ENCODE peak calls at places on chromosomes 11 and 22, in four cellular contexts. R is IMR-90, H is heart left ventricle, T is body of pancreas. J is an unnamed sample.

GRCh38 chr22:40525250-40525884 is 111.2 kb downstream of the MRTFA start:
- DNase-seq in R (peak), H (no peak), T (peak), J (peak)

GRCh38 chr11:115939104-115939503 is 434.9 kb upstream of the CADM1 start:
- DNase-seq in R (peak), H (no peak), T (no peak), J (no peak)

GRCh38 chr22:37428649-37429586 is 1.6 kb upstream of the ELFN2 start:
- DNase-seq in R (peak), H (no peak), T (no peak), J (peak)

GRCh38 chr22:37448521-37449150 is 21.4 kb upstream of the ELFN2 start:
- DNase-seq in R (no peak), H (no peak), T (no peak), J (no peak)

GRCh38 chr22:31020334-31020733 is 51.3 kb downstream of the TUG1 start:
- DNase-seq in R (no peak), H (no peak), T (no peak), J (no peak)

GRCh38 chr22:43515411-43515810 is 103.6 kb downstream of the MPPED1 start:
- DNase-seq in R (no peak), H (no peak), T (no peak), J (no peak)

GRCh38 chr11:86722041-86722440 is 49.6 kb upstream of the ME3 start:
- DNase-seq in R (peak), H (no peak), T (no peak), J (no peak)

GRCh38 chr22:22235564-22235963 is 9.0 kb upstream of the VPREB1 start:
- DNase-seq in R (no peak), H (no peak), T (peak), J (peak)

GRCh38 chr22:49925525-49926128 is 7.2 kb downstream of the CRELD2 start:
- DNase-seq in R (no peak), H (no peak), T (no peak), J (no peak)

GRCh38 chr11:31655483-31655882 is 145.9 kb downstream of the ELP4 start:
- DNase-seq in R (peak), H (no peak), T (no peak), J (no peak)

GRCh38 chr11:62456630-62457029 is 37.8 kb downstream of the SCGB1A1 start:
- DNase-seq in R (no peak), H (no peak), T (no peak), J (no peak)

GRCh38 chr11:61598886-61599868 is 18.3 kb upstream of the SYT7 start:
- DNase-seq in R (peak), H (peak), T (no peak), J (no peak)

GRCh38 chr11:119671048-119671447 is 58.0 kb downstream of the NECTIN1 start:
- DNase-seq in R (peak), H (peak), T (peak), J (no peak)

GRCh38 chr11:106552694-106553203 is 465.5 kb downstream of the GUCY1A2 start:
- DNase-seq in R (no peak), H (no peak), T (no peak), J (no peak)

GRCh38 chr11:70087446-70088167 is 9.5 kb downstream of the ANO1 start:
- DNase-seq in R (no peak), H (no peak), T (no peak), J (no peak)

GRCh38 chr11:125163431-125164011 is 1.0 kb upstream of the PKNOX2 start:
- DNase-seq in R (no peak), H (no peak), T (no peak), J (no peak)

GRCh38 chr11:88183233-88183632 is 8.0 kb upstream of the RAB38 start:
- DNase-seq in R (no peak), H (no peak), T (no peak), J (no peak)

GRCh38 chr11:46554205-46555162 is 39.3 kb downstream of the AMBRA1 start:
- DNase-seq in R (peak), H (no peak), T (no peak), J (peak)

GRCh38 chr11:3833461-3833860 is 7.3 kb downstream of the RHOG start:
- DNase-seq in R (no peak), H (no peak), T (no peak), J (peak)

GRCh38 chr11:106399075-106399500 is 321.6 kb downstream of the AASDHPPT start:
- DNase-seq in R (peak), H (peak), T (peak), J (no peak)

GRCh38 chr11:33885338-33886005 is 6.4 kb downstream of the LMO2 start:
- DNase-seq in R (no peak), H (no peak), T (no peak), J (peak)

GRCh38 chr22:40642316-40642715 is 5.8 kb upstream of the MRTFA start:
- DNase-seq in R (no peak), H (no peak), T (no peak), J (no peak)

GRCh38 chr11:79466411-79466810 is 25.6 kb upstream of the TENM4 start:
- DNase-seq in R (peak), H (no peak), T (no peak), J (no peak)

GRCh38 chr22:40044870-40045834 is 50.4 kb downstream of the FAM83F start:
- DNase-seq in R (peak), H (peak), T (peak), J (peak)

GRCh38 chr11:112302226-112302868 is 41.7 kb upstream of the PLET1 start:
- DNase-seq in R (peak), H (no peak), T (no peak), J (peak)

GRCh38 chr22:48177591-48177990 is 1415.1 kb downstream of the TBC1D22A start:
- DNase-seq in R (no peak), H (no peak), T (no peak), J (no peak)

GRCh38 chr22:19275513-19275912 is 16.0 kb downstream of the CLTCL1 start:
- DNase-seq in R (no peak), H (no peak), T (no peak), J (no peak)
- TF ChIP-seq POLR2A in R (no peak), H (no peak), T (no peak), J (no peak)

GRCh38 chr11:1749020-1749758 is 1.2 kb downstream of the IFITM10 start:
- DNase-seq in R (no peak), H (no peak), T (no peak), J (peak)
- TF ChIP-seq POLR2A in R (no peak), H (no peak), T (no peak), J (no peak)

GRCh38 chr22:46582281-46582811 is 37.8 kb upstream of the GRAMD4 start:
- DNase-seq in R (no peak), H (no peak), T (peak), J (no peak)
- TF ChIP-seq POLR2A in R (no peak), H (no peak), T (no peak), J (no peak)

GRCh38 chr22:28978158-28978557 is 83.5 kb downstream of the C22orf31 start:
- DNase-seq in R (peak), H (peak), T (peak), J (no peak)
- TF ChIP-seq POLR2A in R (no peak), H (no peak), T (no peak), J (no peak)